ENCODE peak calls at places on chromosome 12, in eight cellular contexts. O, X, I, W, E, M, F and R are unnamed samples.

GRCh38 chr12:12025799-12026386 is 44.8 kb upstream of the BCL2L14 start:
- DNase-seq in O (no peak), X (no peak), I (no peak), W (no peak), E (no peak), M (no peak), F (no peak), R (no peak)

GRCh38 chr12:121085842-121086353 is 46.8 kb upstream of the P2RX7 start:
- DNase-seq in O (no peak), X (no peak), I (no peak), W (no peak), E (no peak), M (no peak), F (no peak), R (no peak)

GRCh38 chr12:12210983-12211382 is 55.9 kb downstream of the LRP6 start:
- DNase-seq in O (no peak), X (no peak), I (no peak), W (no peak), E (no peak), M (no peak), F (no peak), R (no peak)

GRCh38 chr12:22626429-22626828 is 1.5 kb downstream of the ETNK1 start:
- DNase-seq in O (no peak), X (no peak), I (peak), W (peak), E (peak), M (peak), F (no peak), R (no peak)

GRCh38 chr12:77133566-77133965 is 68.2 kb upstream of the E2F7 start:
- DNase-seq in O (peak), X (no peak), I (peak), W (peak), E (peak), M (peak), F (peak), R (no peak)

GRCh38 chr12:114691810-114692557 is 8.0 kb upstream of the TBX3 start:
- DNase-seq in O (no peak), X (no peak), I (no peak), W (no peak), E (no peak), M (no peak), F (no peak), R (no peak)

GRCh38 chr12:55899035-55899434 is 28.7 kb downstream of the PYM1 start:
- DNase-seq in O (no peak), X (peak), I (no peak), W (peak), E (peak), M (peak), F (no peak), R (no peak)

GRCh38 chr12:51819851-51820720 is 28.4 kb downstream of the FIGNL2 start:
- DNase-seq in O (peak), X (no peak), I (peak), W (peak), E (no peak), M (peak), F (no peak), R (peak)

GRCh38 chr12:79406993-79407392 is 283.8 kb downstream of the PAWR start:
- DNase-seq in O (no peak), X (no peak), I (no peak), W (no peak), E (peak), M (no peak), F (no peak), R (no peak)

GRCh38 chr12:121669525-121669908 is at the start of gene MORN3:
- DNase-seq in O (no peak), X (no peak), I (no peak), W (no peak), E (no peak), M (no peak), F (no peak), R (no peak)

GRCh38 chr12:113228394-113229028 is 7.2 kb downstream of the TPCN1 start:
- DNase-seq in O (no peak), X (no peak), I (no peak), W (no peak), E (no peak), M (peak), F (no peak), R (no peak)

GRCh38 chr12:124130717-124131670 is 158.0 kb downstream of the ZNF664 start:
- DNase-seq in O (no peak), X (no peak), I (no peak), W (no peak), E (no peak), M (no peak), F (no peak), R (no peak)

GRCh38 chr12:112350593-112351592 is 31.3 kb downstream of the HECTD4 start:
- DNase-seq in O (no peak), X (no peak), I (no peak), W (no peak), E (peak), M (peak), F (no peak), R (no peak)

GRCh38 chr12:14362347-14362746 is 3.1 kb upstream of the ATF7IP start:
- DNase-seq in O (no peak), X (no peak), I (no peak), W (no peak), E (no peak), M (no peak), F (no peak), R (no peak)

GRCh38 chr12:64610092-64610659 is at the start of gene RASSF3:
- DNase-seq in O (peak), X (peak), I (peak), W (peak), E (peak), M (peak), F (peak), R (peak)

GRCh38 chr12:9869307-9870161 is at the start of gene CLEC2B:
- DNase-seq in O (peak), X (no peak), I (peak), W (peak), E (peak), M (peak), F (no peak), R (no peak)

GRCh38 chr12:105090361-105090760 is 6.1 kb upstream of the ALDH1L2 start:
- DNase-seq in O (no peak), X (no peak), I (no peak), W (no peak), E (no peak), M (no peak), F (no peak), R (no peak)

GRCh38 chr12:78375461-78375860 is 489.1 kb upstream of the SYT1 start:
- DNase-seq in O (no peak), X (no peak), I (no peak), W (no peak), E (no peak), M (no peak), F (no peak), R (no peak)

GRCh38 chr12:19915392-19916192 is 452.7 kb upstream of the PDE3A start:
- DNase-seq in O (no peak), X (no peak), I (no peak), W (peak), E (peak), M (peak), F (no peak), R (no peak)

GRCh38 chr12:85866929-85867776 is 6.9 kb upstream of the NTS start:
- DNase-seq in O (peak), X (no peak), I (no peak), W (peak), E (peak), M (peak), F (peak), R (no peak)